ENCODE peak calls at places on chromosomes 1 and 21, in four cellular contexts. E, Q, R and U are unnamed samples.

GRCh38 chr1:175089319-175089718 is 21.7 kb downstream of the TNN start:
- DNase-seq in E (no peak), Q (no peak), R (no peak), U (no peak)

GRCh38 chr1:100834779-100835645 is 59.6 kb downstream of the EXTL2 start:
- DNase-seq in Q (no peak), R (peak; percentile 20), E (peak; percentile 25), U (peak; percentile 58)

GRCh38 chr21:39900491-39900890 is 33.3 kb downstream of the PCP4 start:
- DNase-seq in E (no peak), R (no peak), Q (no peak), U (no peak)

GRCh38 chr1:1202831-1203560 is 3.4 kb downstream of the TNFRSF18 start:
- DNase-seq in E (no peak), Q (no peak), R (peak; percentile 69), U (no peak)

GRCh38 chr1:70134148-70134547 is 71.2 kb downstream of the LRRC40 start:
- DNase-seq in R (no peak), E (no peak), Q (no peak), U (no peak)

GRCh38 chr1:72230746-72231145 is 51.6 kb downstream of the NEGR1 start:
- DNase-seq in R (no peak), E (no peak), Q (no peak), U (no peak)

GRCh38 chr1:241607497-241607896 is 32.7 kb downstream of the CHML start:
- DNase-seq in Q (no peak), E (no peak), R (no peak), U (no peak)

GRCh38 chr1:197660389-197660788 is 114.9 kb downstream of the DENND1B start:
- DNase-seq in E (no peak), Q (no peak), R (no peak), U (no peak)

GRCh38 chr1:235105051-235106043 is 23.3 kb downstream of the TOMM20 start:
- DNase-seq in E (no peak), R (no peak), Q (no peak), U (no peak)

GRCh38 chr21:45854702-45855247 is 126.8 kb upstream of the COL6A1 start:
- DNase-seq in E (no peak), Q (no peak), R (no peak), U (no peak)

GRCh38 chr1:223628233-223628632 is 37.3 kb downstream of the CAPN8 start:
- DNase-seq in E (peak; percentile 50), Q (peak; percentile 72), R (peak; percentile 88), U (peak; percentile 90)

GRCh38 chr1:192610114-192610958 is 25.6 kb upstream of the RGS13 start:
- DNase-seq in R (no peak), Q (no peak), E (no peak), U (no peak)

GRCh38 chr1:117657031-117657430 is 51.2 kb downstream of the TENT5C start:
- DNase-seq in Q (no peak), E (peak; percentile 12), R (no peak), U (no peak)

GRCh38 chr1:180888870-180889269 is 23.8 kb upstream of the KIAA1614 start:
- DNase-seq in R (no peak), E (no peak), Q (no peak), U (no peak)

GRCh38 chr1:192635041-192635440 is 906 bp upstream of the RGS13 start:
- DNase-seq in R (no peak), E (no peak), Q (no peak), U (no peak)

GRCh38 chr1:223009421-223009820 is 133.6 kb downstream of the TLR5 start:
- DNase-seq in E (no peak), R (no peak), Q (no peak), U (no peak)

GRCh38 chr1:73463848-73464247 is 734.1 kb downstream of the LRRIQ3 start:
- DNase-seq in Q (no peak), E (no peak), R (no peak), U (no peak)

GRCh38 chr1:94329986-94330385 is 88.2 kb upstream of the ABCD3 start:
- DNase-seq in E (peak; percentile 67), R (no peak), Q (no peak), U (no peak)

GRCh38 chr1:204358605-204359004 is 1.1 kb downstream of the PLEKHA6 start:
- DNase-seq in E (no peak), R (no peak), Q (no peak), U (no peak)

DNA sequence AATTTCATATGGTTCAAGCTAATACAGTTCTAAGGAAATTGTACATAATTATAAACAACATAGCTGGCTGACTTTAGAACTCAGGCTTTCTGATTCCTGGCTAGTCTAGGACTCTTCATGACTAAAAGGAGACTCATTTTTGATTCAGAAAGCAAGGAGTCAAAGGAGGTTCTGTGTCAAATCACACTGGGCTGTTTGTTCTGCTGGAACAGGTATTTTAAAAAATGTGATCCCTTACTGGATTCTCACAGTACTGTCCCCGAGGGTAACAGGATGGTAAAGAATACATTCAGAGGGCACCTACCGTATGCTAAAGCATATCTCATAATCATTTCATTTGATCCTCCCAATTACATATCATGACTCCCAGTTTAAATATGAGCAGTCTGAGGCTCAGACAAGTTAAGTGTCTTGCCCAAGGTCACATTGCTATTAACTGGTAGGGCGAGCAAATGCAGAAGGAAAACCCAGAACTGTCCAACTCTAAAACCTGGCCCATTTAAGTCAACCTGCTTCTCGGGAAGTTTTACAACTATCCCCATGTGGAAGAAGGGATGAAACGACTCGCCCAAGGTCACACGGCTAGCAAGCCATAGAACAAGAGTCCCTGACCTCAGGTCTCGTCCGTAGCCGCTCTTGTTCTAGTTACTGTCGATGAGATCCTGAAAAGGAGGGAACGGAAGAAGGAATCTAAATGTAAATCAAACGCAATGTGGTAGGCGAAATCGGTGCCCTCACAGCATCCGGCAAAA is 675 bp downstream of the MYSM1 start:
- DNase-seq in Q (no peak), R (peak; percentile 43), E (no peak), U (no peak)
- TF ChIP-seq ELF4 in Q (no peak), R (no peak), E (no peak), U (no peak)

GRCh38 chr1:2528966-2529750 is 905 bp downstream of the HES5 start:
- DNase-seq in R (peak; percentile 74), Q (peak; percentile 59), E (no peak), U (no peak)
- TF ChIP-seq ELF4 in R (no peak), Q (no peak), E (no peak), U (no peak)

GRCh38 chr1:66626261-66626660 is 92.3 kb downstream of the SGIP1 start:
- DNase-seq in R (no peak), E (no peak), Q (no peak), U (no peak)

GRCh38 chr1:66628951-66629350 is 95.0 kb downstream of the SGIP1 start:
- DNase-seq in E (no peak), R (no peak), Q (no peak), U (no peak)

GRCh38 chr1:66623812-66624211 is 89.9 kb downstream of the SGIP1 start:
- DNase-seq in R (no peak), Q (no peak), E (no peak), U (no peak)

GRCh38 chr1:66624412-66625060 is 90.6 kb downstream of the SGIP1 start:
- DNase-seq in E (no peak), R (no peak), Q (no peak), U (no peak)
- TF ChIP-seq ELF4 in E (no peak), R (no peak), Q (no peak), U (no peak)

GRCh38 chr1:37415611-37416244 is 58.7 kb upstream of the ZC3H12A start:
- DNase-seq in Q (no peak), E (no peak), R (no peak), U (no peak)

GRCh38 chr1:37410080-37410479 is 64.3 kb upstream of the ZC3H12A start:
- DNase-seq in Q (no peak), E (no peak), R (peak; percentile 80), U (no peak)

DNA sequence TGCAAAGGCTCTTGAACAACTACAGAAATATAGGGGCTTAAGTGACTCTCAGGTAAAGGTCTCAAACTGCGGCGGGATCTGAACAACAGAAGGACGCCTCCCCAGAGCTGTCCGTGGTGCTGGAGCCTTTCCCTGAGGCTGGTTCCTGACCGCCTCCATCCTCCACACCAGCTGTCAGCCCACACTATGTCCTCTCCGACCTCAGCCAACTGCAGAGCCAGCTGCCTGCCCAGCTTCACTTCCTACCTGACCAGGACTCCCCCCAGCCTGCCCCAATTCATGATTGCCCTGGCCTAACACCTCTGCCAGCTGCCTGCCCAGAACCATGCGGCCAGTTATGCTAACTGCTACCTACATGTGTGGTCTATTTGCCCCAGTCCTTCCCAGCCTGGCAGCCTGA is 63.6 kb upstream of the ZC3H12A start:
- DNase-seq in E (peak; percentile 9), Q (peak; percentile 81), R (peak; percentile 62), U (peak; percentile 60)
- TF ChIP-seq ELF4 in E (no peak), Q (no peak), R (no peak), U (no peak)

GRCh38 chr1:91015794-91016550 is 5.9 kb downstream of the ZNF644 start:
- DNase-seq in E (peak; percentile 90), R (no peak), Q (no peak), U (no peak)
- TF ChIP-seq ELF4 in E (no peak), R (no peak), Q (no peak), U (no peak)

DNA sequence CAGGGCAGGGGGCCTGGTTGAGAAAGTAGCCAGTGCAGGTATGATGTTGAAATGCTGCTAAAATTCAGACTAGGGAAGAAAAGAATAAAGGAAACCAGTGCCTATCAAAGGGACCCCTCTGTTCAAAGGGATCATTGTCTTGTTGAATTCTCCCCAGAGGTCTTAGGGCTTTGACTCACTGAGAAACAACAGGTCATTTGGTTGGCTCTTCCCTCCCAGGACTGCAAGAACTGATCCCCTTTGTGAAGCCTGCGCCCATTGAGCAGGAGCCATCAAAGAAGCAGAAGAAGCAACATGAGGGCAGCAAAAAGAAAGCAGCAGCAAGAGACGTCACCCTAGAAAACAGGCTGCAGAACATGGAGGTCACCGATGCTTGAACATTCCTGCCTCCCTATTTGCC is 11.8 kb upstream of the CELSR2 start:
- DNase-seq in Q (no peak), R (no peak), E (no peak), U (no peak)
- TF ChIP-seq ELF4 in Q (no peak), R (no peak), E (no peak), U (no peak)

GRCh38 chr1:232127190-232127589 is 500.6 kb downstream of the DISC1 start:
- DNase-seq in E (no peak), Q (no peak), R (no peak), U (no peak)
- TF ChIP-seq ELF4 in E (no peak), Q (no peak), R (no peak), U (no peak)